ENCODE peak calls at places on chromosome 22, in five cellular contexts. K, P, M, R and C are unnamed samples.

GRCh38 chr22:49394116-49394785 is 433.4 kb downstream of the BRD1 start:
- DNase-seq in K (peak; percentile 27), P (no peak), R (no peak), M (no peak), C (no peak)

GRCh38 chr22:36220457-36220921 is 18.8 kb downstream of the APOL2 start:
- DNase-seq in M (peak; percentile 54), K (peak; percentile 67), P (no peak), R (no peak), C (no peak)

GRCh38 chr22:38733329-38734202 is 22.2 kb downstream of the SUN2 start:
- DNase-seq in R (peak; percentile 77), P (no peak), M (peak; percentile 63), K (peak; percentile 76), C (no peak)

GRCh38 chr22:18935889-18936529 is at the start of gene PRODH:
- DNase-seq in K (no peak), P (no peak), M (no peak), R (no peak), C (no peak)

GRCh38 chr22:21951931-21952465 is 650 bp downstream of the PPM1F start:
- DNase-seq in K (peak; percentile 62), M (peak; percentile 68), R (no peak), P (no peak), C (no peak)

GRCh38 chr22:38944653-38945052 is 12.8 kb upstream of the APOBEC3A start:
- DNase-seq in R (peak; percentile 23), K (no peak), M (peak; percentile 3), P (no peak), C (no peak)

GRCh38 chr22:36901411-36902142 is 11.9 kb upstream of the CSF2RB start:
- DNase-seq in M (no peak), P (no peak), R (no peak), K (no peak), C (no peak)

GRCh38 chr22:39179401-39179827 is 26.9 kb upstream of the CBX7 start:
- DNase-seq in R (no peak), M (no peak), P (no peak), K (no peak), C (no peak)

GRCh38 chr22:27730649-27731433 is 70.7 kb downstream of the MN1 start:
- DNase-seq in M (no peak), K (no peak), R (no peak), P (no peak), C (no peak)

GRCh38 chr22:45290410-45290936 is 5.7 kb downstream of the UPK3A start:
- DNase-seq in P (peak; percentile 49), M (peak; percentile 76), R (no peak), K (peak; percentile 74), C (peak; percentile 24)

GRCh38 chr22:29765905-29766631 is 739 bp downstream of the ZMAT5 start:
- DNase-seq in K (no peak), P (no peak), R (peak; percentile 71), M (peak; percentile 61), C (no peak)

GRCh38 chr22:49269928-49270327 is 557.7 kb downstream of the BRD1 start:
- DNase-seq in P (no peak), M (no peak), R (no peak), K (no peak), C (no peak)

GRCh38 chr22:35540600-35541253 is at the start of gene RASD2:
- DNase-seq in P (no peak), R (no peak), K (peak; percentile 63), M (peak; percentile 60), C (no peak)

GRCh38 chr22:20128902-20129746 is 2.5 kb upstream of the ZDHHC8 start:
- DNase-seq in R (no peak), M (no peak), K (no peak), P (no peak), C (no peak)

GRCh38 chr22:22976033-22976922 is 88.7 kb downstream of the IGLL5 start:
- DNase-seq in P (no peak), K (no peak), M (no peak), R (no peak), C (no peak)
- TF ChIP-seq CTCF in P (no peak), K (no peak), M (no peak), R (no peak), C (no peak)

GRCh38 chr22:32389685-32390084 is 22.4 kb downstream of the RTCB start:
- DNase-seq in K (no peak), M (peak; percentile 42), P (no peak), R (no peak), C (no peak)
- TF ChIP-seq CTCF in K (no peak), M (peak; percentile 52), P (peak; percentile 47), R (peak; percentile 21), C (peak; percentile 32)

GRCh38 chr22:41940853-41941765 is 5.8 kb downstream of the CENPM start:
- DNase-seq in M (peak; percentile 90), K (peak; percentile 90), P (no peak), R (peak; percentile 92), C (peak; percentile 86)
- TF ChIP-seq CTCF in M (peak; percentile 80), K (peak; percentile 90), P (peak; percentile 92), R (peak; percentile 95), C (peak; percentile 84)

DNA sequence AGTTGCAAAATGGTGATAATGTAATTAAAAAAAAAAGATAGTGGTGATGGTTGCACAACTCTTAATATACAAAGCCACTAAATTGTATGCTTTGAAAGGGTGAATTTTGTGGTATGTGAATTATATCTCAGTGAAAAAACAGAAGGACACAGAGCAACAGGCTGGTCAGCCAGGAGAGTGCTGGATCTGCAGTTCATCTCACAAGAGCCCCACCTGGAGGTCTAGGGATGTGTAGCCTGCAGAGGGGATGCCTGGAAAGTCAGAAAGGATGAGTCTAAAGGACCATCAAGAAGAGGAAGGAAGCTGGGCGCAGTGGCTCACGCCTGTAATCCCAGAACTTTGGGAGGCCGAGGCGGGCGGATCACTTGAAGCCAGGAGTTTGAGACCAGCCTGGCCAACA is 9.0 kb downstream of the POLR3H start:
- DNase-seq in M (peak; percentile 52), P (no peak), K (no peak), R (no peak), C (no peak)
- TF ChIP-seq CTCF in M (peak; percentile 33), P (peak; percentile 42), K (no peak), R (no peak), C (peak; percentile 19)

GRCh38 chr22:43270314-43270908 is 72.8 kb downstream of the SCUBE1 start:
- DNase-seq in K (no peak), M (no peak), R (no peak), P (no peak), C (no peak)
- TF ChIP-seq CTCF in K (no peak), M (peak; percentile 4), R (no peak), P (peak; percentile 24), C (peak; percentile 8)

GRCh38 chr22:40509401-40510134 is 127.0 kb downstream of the MRTFA start:
- DNase-seq in K (no peak), P (peak; percentile 80), R (no peak), M (peak; percentile 65), C (peak; percentile 68)

GRCh38 chr22:40507491-40507890 is 129.0 kb downstream of the MRTFA start:
- DNase-seq in K (no peak), R (no peak), P (no peak), M (no peak), C (no peak)

GRCh38 chr22:40510965-40511364 is 125.6 kb downstream of the MRTFA start:
- DNase-seq in K (no peak), M (no peak), R (no peak), P (no peak), C (no peak)

GRCh38 chr22:40512426-40513136 is 123.9 kb downstream of the MRTFA start:
- DNase-seq in R (no peak), M (peak; percentile 32), P (peak; percentile 99), K (no peak), C (peak; percentile 98)

GRCh38 chr22:40511604-40512003 is 124.9 kb downstream of the MRTFA start:
- DNase-seq in R (no peak), K (no peak), P (no peak), M (no peak), C (no peak)
- TF ChIP-seq CTCF in R (no peak), K (no peak), P (no peak), M (no peak), C (no peak)

GRCh38 chr22:32355760-32356159 is 1.9 kb upstream of the RFPL3 start:
- DNase-seq in R (no peak), P (no peak), M (peak; percentile 35), K (no peak), C (no peak)
- TF ChIP-seq CTCF in R (peak; percentile 23), P (no peak), M (peak; percentile 23), K (no peak), C (no peak)

DNA sequence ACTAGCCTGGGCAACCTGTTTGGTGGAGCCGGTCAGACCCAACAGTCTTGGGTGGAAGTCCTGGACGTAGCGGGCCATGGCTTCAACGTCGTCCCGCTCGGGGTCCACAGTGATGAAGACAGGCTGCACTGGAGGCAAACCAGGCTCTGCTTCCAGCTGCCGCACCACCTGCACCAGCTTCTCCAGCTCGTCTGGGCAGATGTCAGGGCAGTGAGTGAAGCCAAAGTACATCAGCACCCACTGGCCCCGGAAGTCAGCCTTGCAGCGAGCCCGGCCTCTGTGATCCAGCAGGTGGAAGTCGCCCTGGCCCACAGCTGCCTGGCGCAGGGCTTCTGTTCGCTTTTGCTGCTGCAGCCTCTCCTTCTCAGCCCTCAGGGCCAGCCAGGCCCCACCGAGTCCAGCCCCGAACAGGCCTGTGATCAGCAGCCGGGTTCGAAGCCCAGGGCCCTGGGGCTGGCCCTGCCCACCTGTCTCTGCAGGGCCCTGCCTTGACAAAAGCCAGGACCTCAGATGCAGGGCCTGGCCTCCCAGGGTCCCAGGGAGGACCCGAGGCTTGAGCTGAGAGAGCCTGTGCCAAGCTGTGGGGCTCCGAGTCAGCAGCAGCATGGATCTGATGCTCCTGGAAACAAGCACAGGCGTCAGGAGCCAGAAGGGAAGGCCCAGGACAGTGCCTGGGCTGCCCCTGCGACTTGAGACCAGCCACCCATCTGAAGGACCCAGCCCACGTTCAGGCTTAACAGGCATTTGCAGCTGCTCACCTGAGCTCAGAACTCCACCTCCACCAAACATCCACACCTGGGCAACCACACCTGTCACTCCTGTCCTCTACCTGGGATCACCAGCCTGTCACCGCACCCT is 1.4 kb downstream of the SCO2 start:
- DNase-seq in P (no peak), M (peak; percentile 15), R (peak; percentile 79), K (peak; percentile 71), C (no peak)
- TF ChIP-seq CTCF in P (no peak), M (no peak), R (no peak), K (no peak), C (no peak)